ENCODE peak calls at places on chromosome 16, in nine cellular contexts. One of them, this sample, is unnamed.

GRCh38 chr16:53518550-53519416 is 15.8 kb upstream of the AKTIP start:
- DNase-seq in iPS DF 6.9: no peak
- DNase-seq in EH: peak; percentile 42
- DNase-seq in A549: no peak
- DNase-seq in fibroblast of the aortic adventitia: peak; percentile 72
- DNase-seq in transverse colon: peak; percentile 71
- DNase-seq in NCI-H2029 treated with DMSO at 0.1 percent for 48 hours: no peak
- DNase-seq in HEK293T: no peak
- DNase-seq in stimulated activated naive CD8-positive, alpha-beta T cell treated with anti-CD3 and anti-CD28 coated beads, Interleukin-15, Interleukin-2, amounts not matched to agents 100 U/mL and 50 U/mL, for 24 hours: peak; percentile 77
- DNase-seq in this sample: no peak

GRCh38 chr16:29729116-29729521 is 16.7 kb downstream of the C16orf54 start:
- DNase-seq in fibroblast of the aortic adventitia: peak; percentile 55
- DNase-seq in NCI-H2029 treated with DMSO at 0.1 percent for 48 hours: no peak
- DNase-seq in A549: peak; percentile 83
- DNase-seq in iPS DF 6.9: no peak
- DNase-seq in stimulated activated naive CD8-positive, alpha-beta T cell treated with anti-CD3 and anti-CD28 coated beads, Interleukin-15, Interleukin-2, amounts not matched to agents 100 U/mL and 50 U/mL, for 24 hours: no peak
- DNase-seq in transverse colon: no peak
- DNase-seq in HEK293T: peak; percentile 67
- DNase-seq in EH: peak; percentile 72
- DNase-seq in this sample: peak; percentile 70

GRCh38 chr16:12010388-12011251 is 34.1 kb downstream of the SNX29 start:
- DNase-seq in A549: no peak
- DNase-seq in HEK293T: no peak
- DNase-seq in fibroblast of the aortic adventitia: peak; percentile 21
- DNase-seq in EH: peak; percentile 8
- DNase-seq in iPS DF 6.9: no peak
- DNase-seq in transverse colon: no peak
- DNase-seq in NCI-H2029 treated with DMSO at 0.1 percent for 48 hours: no peak
- DNase-seq in stimulated activated naive CD8-positive, alpha-beta T cell treated with anti-CD3 and anti-CD28 coated beads, Interleukin-15, Interleukin-2, amounts not matched to agents 100 U/mL and 50 U/mL, for 24 hours: no peak
- DNase-seq in this sample: no peak

GRCh38 chr16:8957061-8957392 is 6.7 kb downstream of the USP7 start:
- DNase-seq in A549: no peak
- DNase-seq in fibroblast of the aortic adventitia: no peak
- DNase-seq in stimulated activated naive CD8-positive, alpha-beta T cell treated with anti-CD3 and anti-CD28 coated beads, Interleukin-15, Interleukin-2, amounts not matched to agents 100 U/mL and 50 U/mL, for 24 hours: no peak
- DNase-seq in transverse colon: no peak
- DNase-seq in EH: no peak
- DNase-seq in iPS DF 6.9: no peak
- DNase-seq in HEK293T: no peak
- DNase-seq in NCI-H2029 treated with DMSO at 0.1 percent for 48 hours: no peak
- DNase-seq in this sample: no peak

GRCh38 chr16:27431773-27432599 is 30.0 kb downstream of the IL21R start:
- DNase-seq in NCI-H2029 treated with DMSO at 0.1 percent for 48 hours: no peak
- DNase-seq in stimulated activated naive CD8-positive, alpha-beta T cell treated with anti-CD3 and anti-CD28 coated beads, Interleukin-15, Interleukin-2, amounts not matched to agents 100 U/mL and 50 U/mL, for 24 hours: peak; percentile 5
- DNase-seq in EH: peak; percentile 55
- DNase-seq in HEK293T: peak; percentile 5
- DNase-seq in fibroblast of the aortic adventitia: no peak
- DNase-seq in transverse colon: no peak
- DNase-seq in A549: no peak
- DNase-seq in iPS DF 6.9: no peak
- DNase-seq in this sample: no peak

GRCh38 chr16:1912215-1912543 is 6.0 kb downstream of the HS3ST6 start:
- DNase-seq in iPS DF 6.9: no peak
- DNase-seq in fibroblast of the aortic adventitia: no peak
- DNase-seq in HEK293T: no peak
- DNase-seq in transverse colon: no peak
- DNase-seq in A549: no peak
- DNase-seq in EH: no peak
- DNase-seq in NCI-H2029 treated with DMSO at 0.1 percent for 48 hours: no peak
- DNase-seq in stimulated activated naive CD8-positive, alpha-beta T cell treated with anti-CD3 and anti-CD28 coated beads, Interleukin-15, Interleukin-2, amounts not matched to agents 100 U/mL and 50 U/mL, for 24 hours: no peak
- DNase-seq in this sample: no peak

GRCh38 chr16:2244301-2244700 is 7.1 kb downstream of the ECI1 start:
- DNase-seq in fibroblast of the aortic adventitia: no peak
- DNase-seq in A549: no peak
- DNase-seq in stimulated activated naive CD8-positive, alpha-beta T cell treated with anti-CD3 and anti-CD28 coated beads, Interleukin-15, Interleukin-2, amounts not matched to agents 100 U/mL and 50 U/mL, for 24 hours: no peak
- DNase-seq in iPS DF 6.9: no peak
- DNase-seq in transverse colon: no peak
- DNase-seq in HEK293T: no peak
- DNase-seq in NCI-H2029 treated with DMSO at 0.1 percent for 48 hours: no peak
- DNase-seq in EH: no peak
- DNase-seq in this sample: peak; percentile 40

GRCh38 chr16:49575352-49576172 is 202.0 kb downstream of the C16orf78 start:
- DNase-seq in A549: no peak
- DNase-seq in NCI-H2029 treated with DMSO at 0.1 percent for 48 hours: no peak
- DNase-seq in iPS DF 6.9: no peak
- DNase-seq in EH: no peak
- DNase-seq in stimulated activated naive CD8-positive, alpha-beta T cell treated with anti-CD3 and anti-CD28 coated beads, Interleukin-15, Interleukin-2, amounts not matched to agents 100 U/mL and 50 U/mL, for 24 hours: no peak
- DNase-seq in fibroblast of the aortic adventitia: no peak
- DNase-seq in HEK293T: no peak
- DNase-seq in transverse colon: peak; percentile 68
- DNase-seq in this sample: no peak

GRCh38 chr16:87484487-87485331 is 8.1 kb downstream of the ZCCHC14 start:
- DNase-seq in fibroblast of the aortic adventitia: no peak
- DNase-seq in stimulated activated naive CD8-positive, alpha-beta T cell treated with anti-CD3 and anti-CD28 coated beads, Interleukin-15, Interleukin-2, amounts not matched to agents 100 U/mL and 50 U/mL, for 24 hours: no peak
- DNase-seq in HEK293T: no peak
- DNase-seq in NCI-H2029 treated with DMSO at 0.1 percent for 48 hours: no peak
- DNase-seq in EH: no peak
- DNase-seq in iPS DF 6.9: no peak
- DNase-seq in transverse colon: no peak
- DNase-seq in A549: no peak
- DNase-seq in this sample: no peak

GRCh38 chr16:57852189-57852588 is 49.9 kb upstream of the KIFC3 start:
- DNase-seq in A549: no peak
- DNase-seq in fibroblast of the aortic adventitia: no peak
- DNase-seq in iPS DF 6.9: no peak
- DNase-seq in HEK293T: no peak
- DNase-seq in transverse colon: no peak
- DNase-seq in NCI-H2029 treated with DMSO at 0.1 percent for 48 hours: no peak
- DNase-seq in stimulated activated naive CD8-positive, alpha-beta T cell treated with anti-CD3 and anti-CD28 coated beads, Interleukin-15, Interleukin-2, amounts not matched to agents 100 U/mL and 50 U/mL, for 24 hours: no peak
- DNase-seq in EH: no peak
- DNase-seq in this sample: no peak

GRCh38 chr16:71441348-71441781 is 489 bp downstream of the TLE7 start:
- DNase-seq in stimulated activated naive CD8-positive, alpha-beta T cell treated with anti-CD3 and anti-CD28 coated beads, Interleukin-15, Interleukin-2, amounts not matched to agents 100 U/mL and 50 U/mL, for 24 hours: peak; percentile 58
- DNase-seq in HEK293T: no peak
- DNase-seq in fibroblast of the aortic adventitia: no peak
- DNase-seq in NCI-H2029 treated with DMSO at 0.1 percent for 48 hours: no peak
- DNase-seq in A549: no peak
- DNase-seq in EH: no peak
- DNase-seq in transverse colon: no peak
- DNase-seq in iPS DF 6.9: no peak
- DNase-seq in this sample: no peak

GRCh38 chr16:31177136-31177535 is 2.8 kb upstream of the FUS start:
- DNase-seq in iPS DF 6.9: no peak
- DNase-seq in transverse colon: no peak
- DNase-seq in stimulated activated naive CD8-positive, alpha-beta T cell treated with anti-CD3 and anti-CD28 coated beads, Interleukin-15, Interleukin-2, amounts not matched to agents 100 U/mL and 50 U/mL, for 24 hours: peak; percentile 57
- DNase-seq in fibroblast of the aortic adventitia: no peak
- DNase-seq in NCI-H2029 treated with DMSO at 0.1 percent for 48 hours: peak; percentile 86
- DNase-seq in HEK293T: no peak
- DNase-seq in EH: no peak
- DNase-seq in A549: no peak
- DNase-seq in this sample: no peak

GRCh38 chr16:71645450-71645849 is 19.5 kb downstream of the MARVELD3 start:
- DNase-seq in fibroblast of the aortic adventitia: peak; percentile 16
- DNase-seq in HEK293T: peak; percentile 64
- DNase-seq in transverse colon: peak; percentile 28
- DNase-seq in A549: peak; percentile 70
- DNase-seq in iPS DF 6.9: peak; percentile 20
- DNase-seq in NCI-H2029 treated with DMSO at 0.1 percent for 48 hours: no peak
- DNase-seq in EH: peak; percentile 38
- DNase-seq in stimulated activated naive CD8-positive, alpha-beta T cell treated with anti-CD3 and anti-CD28 coated beads, Interleukin-15, Interleukin-2, amounts not matched to agents 100 U/mL and 50 U/mL, for 24 hours: no peak
- DNase-seq in this sample: peak; percentile 67

GRCh38 chr16:81524382-81524781 is 79.8 kb downstream of the CMIP start:
- DNase-seq in iPS DF 6.9: no peak
- DNase-seq in stimulated activated naive CD8-positive, alpha-beta T cell treated with anti-CD3 and anti-CD28 coated beads, Interleukin-15, Interleukin-2, amounts not matched to agents 100 U/mL and 50 U/mL, for 24 hours: peak; percentile 20
- DNase-seq in fibroblast of the aortic adventitia: no peak
- DNase-seq in transverse colon: no peak
- DNase-seq in NCI-H2029 treated with DMSO at 0.1 percent for 48 hours: no peak
- DNase-seq in A549: no peak
- DNase-seq in HEK293T: no peak
- DNase-seq in EH: no peak
- DNase-seq in this sample: no peak

GRCh38 chr16:83967838-83968482 is at the start of gene NECAB2:
- DNase-seq in NCI-H2029 treated with DMSO at 0.1 percent for 48 hours: no peak
- DNase-seq in HEK293T: peak; percentile 81
- DNase-seq in transverse colon: no peak
- DNase-seq in iPS DF 6.9: no peak
- DNase-seq in A549: peak; percentile 41
- DNase-seq in fibroblast of the aortic adventitia: peak; percentile 15
- DNase-seq in EH: peak; percentile 37
- DNase-seq in stimulated activated naive CD8-positive, alpha-beta T cell treated with anti-CD3 and anti-CD28 coated beads, Interleukin-15, Interleukin-2, amounts not matched to agents 100 U/mL and 50 U/mL, for 24 hours: peak; percentile 64
- DNase-seq in this sample: peak; percentile 93

GRCh38 chr16:48609453-48610023 is 442 bp downstream of the N4BP1 start:
- DNase-seq in EH: peak; percentile 69
- DNase-seq in fibroblast of the aortic adventitia: peak; percentile 64
- DNase-seq in iPS DF 6.9: no peak
- DNase-seq in NCI-H2029 treated with DMSO at 0.1 percent for 48 hours: no peak
- DNase-seq in HEK293T: peak; percentile 61
- DNase-seq in stimulated activated naive CD8-positive, alpha-beta T cell treated with anti-CD3 and anti-CD28 coated beads, Interleukin-15, Interleukin-2, amounts not matched to agents 100 U/mL and 50 U/mL, for 24 hours: peak; percentile 67
- DNase-seq in transverse colon: peak; percentile 61
- DNase-seq in A549: peak; percentile 48
- DNase-seq in this sample: no peak

GRCh38 chr16:69893086-69893485 is 58.0 kb upstream of the CLEC18A start:
- DNase-seq in stimulated activated naive CD8-positive, alpha-beta T cell treated with anti-CD3 and anti-CD28 coated beads, Interleukin-15, Interleukin-2, amounts not matched to agents 100 U/mL and 50 U/mL, for 24 hours: no peak
- DNase-seq in EH: no peak
- DNase-seq in iPS DF 6.9: no peak
- DNase-seq in transverse colon: no peak
- DNase-seq in HEK293T: no peak
- DNase-seq in fibroblast of the aortic adventitia: no peak
- DNase-seq in NCI-H2029 treated with DMSO at 0.1 percent for 48 hours: no peak
- DNase-seq in A549: no peak
- DNase-seq in this sample: no peak

GRCh38 chr16:58094791-58095574 is 34.2 kb downstream of the CFAP20 start:
- DNase-seq in fibroblast of the aortic adventitia: no peak
- DNase-seq in transverse colon: no peak
- DNase-seq in HEK293T: no peak
- DNase-seq in stimulated activated naive CD8-positive, alpha-beta T cell treated with anti-CD3 and anti-CD28 coated beads, Interleukin-15, Interleukin-2, amounts not matched to agents 100 U/mL and 50 U/mL, for 24 hours: no peak
- DNase-seq in NCI-H2029 treated with DMSO at 0.1 percent for 48 hours: no peak
- DNase-seq in EH: no peak
- DNase-seq in iPS DF 6.9: no peak
- DNase-seq in A549: no peak
- DNase-seq in this sample: no peak

GRCh38 chr16:86768999-86769398 is 190.7 kb downstream of the FOXL1 start:
- DNase-seq in A549: no peak
- DNase-seq in NCI-H2029 treated with DMSO at 0.1 percent for 48 hours: no peak
- DNase-seq in iPS DF 6.9: no peak
- DNase-seq in stimulated activated naive CD8-positive, alpha-beta T cell treated with anti-CD3 and anti-CD28 coated beads, Interleukin-15, Interleukin-2, amounts not matched to agents 100 U/mL and 50 U/mL, for 24 hours: no peak
- DNase-seq in HEK293T: no peak
- DNase-seq in transverse colon: no peak
- DNase-seq in EH: peak; percentile 74
- DNase-seq in fibroblast of the aortic adventitia: peak; percentile 61
- DNase-seq in this sample: no peak

GRCh38 chr16:87965973-87966667 is 14.9 kb downstream of the BANP start:
- DNase-seq in EH: peak; percentile 53
- DNase-seq in HEK293T: no peak
- DNase-seq in iPS DF 6.9: no peak
- DNase-seq in A549: no peak
- DNase-seq in fibroblast of the aortic adventitia: peak; percentile 93
- DNase-seq in transverse colon: no peak
- DNase-seq in stimulated activated naive CD8-positive, alpha-beta T cell treated with anti-CD3 and anti-CD28 coated beads, Interleukin-15, Interleukin-2, amounts not matched to agents 100 U/mL and 50 U/mL, for 24 hours: no peak
- DNase-seq in NCI-H2029 treated with DMSO at 0.1 percent for 48 hours: no peak
- DNase-seq in this sample: no peak

GRCh38 chr16:30183961-30184429 is 593 bp downstream of the CORO1A start:
- DNase-seq in HEK293T: no peak
- DNase-seq in A549: no peak
- DNase-seq in transverse colon: peak; percentile 76
- DNase-seq in NCI-H2029 treated with DMSO at 0.1 percent for 48 hours: no peak
- DNase-seq in EH: no peak
- DNase-seq in iPS DF 6.9: no peak
- DNase-seq in stimulated activated naive CD8-positive, alpha-beta T cell treated with anti-CD3 and anti-CD28 coated beads, Interleukin-15, Interleukin-2, amounts not matched to agents 100 U/mL and 50 U/mL, for 24 hours: peak; percentile 75
- DNase-seq in fibroblast of the aortic adventitia: no peak
- DNase-seq in this sample: peak; percentile 19

This sample was measured in D341Med.